ENCODE peak calls at places on chromosomes 1 and 21, in eight cellular contexts. E, T, D, H, C, W, U and L are unnamed samples.
A peak's percentile ranks its signal among the peaks of the same experiment; 100 is the strongest.

GRCh38 chr1:62364726-62365125 is 45.5 kb upstream of the KANK4 start:
- DNase-seq in H (no peak), D (no peak), U (no peak), C (no peak), E (no peak), W (no peak), T (no peak), L (no peak)

GRCh38 chr1:185279571-185279970 is 37.5 kb downstream of the IVNS1ABP start:
- DNase-seq in C (no peak), H (no peak), W (no peak), D (peak; percentile 8), T (no peak), E (no peak), U (no peak), L (no peak)

GRCh38 chr1:17755120-17755519 is at the start of gene ACTL8:
- DNase-seq in H (no peak), D (no peak), E (no peak), C (no peak), W (no peak), T (no peak), U (no peak), L (no peak)

GRCh38 chr1:95281781-95282495 is 47.9 kb downstream of the RWDD3 start:
- DNase-seq in E (no peak), D (no peak), U (no peak), W (no peak), T (no peak), H (no peak), C (no peak), L (no peak)

GRCh38 chr21:15005391-15005790 is 59.4 kb downstream of the NRIP1 start:
- DNase-seq in D (peak; percentile 12), W (peak; percentile 10), C (no peak), E (no peak), H (peak; percentile 2), T (no peak), U (no peak), L (peak; percentile 19)

GRCh38 chr1:67833595-67833926 is 294 bp upstream of the GNG12 start:
- DNase-seq in H (no peak), E (no peak), C (no peak), T (no peak), U (no peak), D (peak; percentile 84), W (no peak), L (no peak)

GRCh38 chr1:90106271-90106670 is 111.4 kb downstream of the ZNF326 start:
- DNase-seq in W (no peak), D (no peak), E (no peak), C (no peak), T (no peak), H (no peak), U (no peak), L (no peak)

GRCh38 chr1:52955129-52955970 is 28.3 kb downstream of the SCP2 start:
- DNase-seq in T (no peak), H (no peak), D (peak; percentile 91), C (no peak), E (peak; percentile 52), W (no peak), U (no peak), L (no peak)

GRCh38 chr1:65757531-65757930 is 35.2 kb upstream of the PDE4B start:
- DNase-seq in U (no peak), E (no peak), D (no peak), C (no peak), T (no peak), W (no peak), H (no peak), L (no peak)

GRCh38 chr1:206497774-206498173 is 9.6 kb upstream of the RASSF5 start:
- DNase-seq in T (no peak), W (no peak), C (no peak), D (peak; percentile 27), E (no peak), U (no peak), H (no peak), L (no peak)

GRCh38 chr1:197320991-197321531 is 53.0 kb downstream of the CRB1 start:
- DNase-seq in C (no peak), U (no peak), H (no peak), E (no peak), D (peak; percentile 80), W (no peak), T (no peak), L (no peak)

GRCh38 chr1:94068831-94069648 is 51.9 kb downstream of the ABCA4 start:
- DNase-seq in D (no peak), W (peak; percentile 37), U (no peak), H (no peak), E (peak; percentile 88), C (peak; percentile 75), T (no peak), L (no peak)

GRCh38 chr1:34806396-34806795 is 13.6 kb downstream of the GJA4 start:
- DNase-seq in T (no peak), W (no peak), D (peak; percentile 59), H (no peak), U (no peak), C (no peak), E (no peak), L (no peak)

GRCh38 chr1:244044423-244044822 is 6.7 kb upstream of the ZBTB18 start:
- DNase-seq in W (no peak), T (no peak), D (no peak), E (no peak), U (no peak), H (no peak), C (no peak), L (no peak)